ENCODE peak calls at places on chromosomes 2 and 18, in ten cellular contexts. X is lower lobe of right lung; P is astrocyte; S is CD8-positive, alpha-beta memory T cell; E is adipocyte; G is BJ; A is sigmoid colon; Q is left ventricle myocardium inferior; M is heart right ventricle; R is breast epithelium. K is an unnamed sample.
A peak's percentile ranks its signal among the peaks of the same experiment; 100 is the strongest.

GRCh38 chr2:203135105-203135504 is 103.7 kb upstream of the CYP20A1 start:
- DNase-seq in X (no peak), P (no peak), S (no peak), E (no peak), G (no peak), A (no peak), Q (no peak), M (no peak), R (no peak), K (no peak)

GRCh38 chr2:8954990-8955389 is 48.5 kb downstream of the MBOAT2 start:
- DNase-seq in X (no peak), P (peak; percentile 22), S (no peak), E (no peak), G (no peak), A (no peak), Q (no peak), M (no peak), R (no peak), K (no peak)

GRCh38 chr2:30280596-30281434 is 49.5 kb downstream of the LBH start:
- DNase-seq in X (no peak), P (peak; percentile 57), S (no peak), E (no peak), G (no peak), A (no peak), Q (no peak), M (no peak), R (no peak), K (no peak)

GRCh38 chr2:25068193-25068592 is 26.3 kb downstream of the EFR3B start:
- DNase-seq in X (no peak), P (no peak), S (no peak), E (no peak), G (no peak), A (no peak), Q (no peak), M (no peak), R (no peak), K (no peak)

GRCh38 chr2:218375212-218375611 is 6.9 kb upstream of the SLC11A1 start:
- DNase-seq in X (no peak), P (peak; percentile 20), S (no peak), E (peak; percentile 81), G (peak; percentile 57), A (no peak), Q (no peak), M (no peak), R (no peak), K (no peak)

GRCh38 chr2:14634885-14635871 is 2.7 kb downstream of the LRATD1 start:
- DNase-seq in X (peak; percentile 77), P (peak; percentile 60), S (no peak), E (peak; percentile 46), G (no peak), A (peak; percentile 89), Q (peak; percentile 70), M (peak; percentile 76), R (peak; percentile 79), K (peak; percentile 80)

GRCh38 chr18:54184836-54185235 is 39.6 kb downstream of the MBD2 start:
- DNase-seq in X (no peak), P (no peak), S (no peak), E (no peak), G (no peak), A (no peak), Q (no peak), M (no peak), R (no peak), K (no peak)

GRCh38 chr2:137927846-137928245 is 36.4 kb upstream of the HNMT start:
- DNase-seq in X (no peak), P (no peak), S (no peak), E (no peak), G (no peak), A (no peak), Q (no peak), M (no peak), R (no peak), K (no peak)

GRCh38 chr2:96549967-96550786 is 13.6 kb downstream of the ARID5A start:
- DNase-seq in X (peak; percentile 79), P (no peak), S (no peak), E (no peak), G (no peak), A (peak; percentile 59), Q (peak; percentile 64), M (no peak), R (no peak), K (peak; percentile 77)

GRCh38 chr18:75183524-75183923 is 25.4 kb downstream of the PTGR3 start:
- DNase-seq in X (no peak), P (peak; percentile 12), S (no peak), E (no peak), G (no peak), A (no peak), Q (no peak), M (no peak), R (no peak), K (no peak)

GRCh38 chr2:14074691-14075090 is 557.8 kb upstream of the LRATD1 start:
- DNase-seq in X (no peak), P (no peak), S (no peak), E (no peak), G (no peak), A (no peak), Q (no peak), M (no peak), R (no peak), K (no peak)

GRCh38 chr2:18907508-18907907 is 318.1 kb upstream of the NT5C1B start:
- DNase-seq in X (no peak), P (no peak), S (no peak), E (no peak), G (no peak), A (no peak), Q (no peak), M (no peak), R (no peak), K (no peak)

GRCh38 chr18:8627540-8627939 is 18.3 kb downstream of the RAB12 start:
- DNase-seq in X (no peak), P (no peak), S (no peak), E (no peak), G (no peak), A (no peak), Q (no peak), M (no peak), R (no peak), K (no peak)

GRCh38 chr18:8627107-8627472 is 17.9 kb downstream of the RAB12 start:
- DNase-seq in X (no peak), P (no peak), S (no peak), E (no peak), G (no peak), A (no peak), Q (no peak), M (no peak), R (no peak), K (no peak)

GRCh38 chr18:8625693-8626092 is 16.5 kb downstream of the RAB12 start:
- DNase-seq in X (no peak), P (no peak), S (no peak), E (no peak), G (no peak), A (no peak), Q (no peak), M (no peak), R (no peak), K (no peak)

GRCh38 chr18:8623549-8624106 is 14.4 kb downstream of the RAB12 start:
- DNase-seq in X (peak; percentile 59), P (no peak), S (no peak), E (peak; percentile 20), G (no peak), A (no peak), Q (peak; percentile 58), M (peak; percentile 54), R (no peak), K (peak; percentile 59)

DNA sequence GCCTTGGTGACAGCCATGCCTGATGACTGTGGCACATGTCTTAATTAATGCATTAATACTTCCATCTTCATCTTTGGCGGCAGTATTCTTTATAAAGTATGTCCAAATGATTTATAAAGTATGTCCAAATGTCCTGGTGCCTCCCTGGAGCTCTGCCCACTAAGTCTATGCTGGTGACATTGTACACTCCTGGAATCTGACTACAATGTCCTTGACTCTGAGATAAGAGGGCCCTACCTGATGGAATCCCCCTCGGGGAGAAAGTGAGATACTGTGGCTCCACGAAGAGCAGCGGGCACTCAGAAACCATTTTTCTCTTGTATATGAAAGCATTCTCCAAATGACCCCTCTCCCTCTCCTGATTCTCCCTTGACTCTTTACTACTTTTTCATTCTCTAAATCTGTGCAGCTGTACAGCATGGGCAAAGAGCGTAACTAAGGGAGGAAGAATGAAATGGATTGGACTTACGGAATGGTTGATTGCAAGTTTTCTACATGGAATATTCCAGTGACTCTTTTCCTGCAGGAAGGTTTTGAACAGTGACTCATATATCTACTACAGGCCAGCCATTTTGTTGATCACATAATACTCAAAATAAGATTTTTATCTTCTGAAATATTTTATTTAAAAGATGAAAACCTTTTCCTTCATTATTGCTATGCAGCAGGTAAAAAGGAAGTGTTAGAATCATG is 17.3 kb downstream of the RAB12 start:
- DNase-seq in X (no peak), P (no peak), S (no peak), E (no peak), G (no peak), A (no peak), Q (no peak), M (no peak), R (no peak), K (no peak)
- H3K36me3 ChIP-seq in X (peaks cover 33% of the 10 kb centered on the region), P (peaks cover 9% of the 10 kb centered on the region), S (peaks cover 6% of the 10 kb centered on the region), E (peaks cover 46% of the 10 kb centered on the region), G (peaks cover 10% of the 10 kb centered on the region), A (no peaks in the 10 kb centered on the region), Q (peaks cover 26% of the 10 kb centered on the region), M (no peaks in the 10 kb centered on the region), R (no peaks in the 10 kb centered on the region), K (peaks cover 3% of the 10 kb centered on the region)

GRCh38 chr18:2597639-2598038 is 26.3 kb downstream of the NDC80 start:
- DNase-seq in X (no peak), P (no peak), S (no peak), E (no peak), G (no peak), A (no peak), Q (no peak), M (no peak), R (no peak), K (no peak)
- H3K36me3 ChIP-seq in X (no peaks in the 10 kb centered on the region), P (peaks cover 11% of the 10 kb centered on the region), S (no peaks in the 10 kb centered on the region), E (no peaks in the 10 kb centered on the region), G (no peaks in the 10 kb centered on the region), A (no peaks in the 10 kb centered on the region), Q (no peaks in the 10 kb centered on the region), M (no peaks in the 10 kb centered on the region), R (no peaks in the 10 kb centered on the region), K (no peaks in the 10 kb centered on the region)

DNA sequence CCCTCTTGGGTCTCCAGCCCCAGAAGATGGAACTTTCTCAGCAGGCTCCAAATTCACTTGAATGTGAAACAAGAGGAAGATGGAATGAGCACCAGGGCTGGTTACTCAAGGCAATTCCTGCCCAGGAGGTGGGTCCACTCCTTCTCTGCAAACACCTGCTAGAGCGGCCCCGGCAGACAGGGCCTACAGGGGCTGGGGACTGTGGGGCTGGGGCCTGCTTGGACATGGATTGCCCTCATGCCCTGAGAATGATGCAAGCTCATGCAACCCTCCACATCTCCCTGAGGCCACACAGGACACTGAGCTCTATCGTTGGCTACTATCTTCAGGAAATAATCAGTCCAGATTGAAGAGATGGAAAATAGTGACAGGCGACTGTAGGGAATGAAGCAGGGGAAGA is 39.1 kb downstream of the TFCP2L1 start:
- DNase-seq in X (peak; percentile 10), P (no peak), S (no peak), E (no peak), G (no peak), A (peak; percentile 21), Q (no peak), M (no peak), R (no peak), K (no peak)
- H3K36me3 ChIP-seq in X (peaks cover 13% of the 10 kb centered on the region), P (no peaks in the 10 kb centered on the region), S (no peaks in the 10 kb centered on the region), E (no peaks in the 10 kb centered on the region), G (no peaks in the 10 kb centered on the region), A (no peaks in the 10 kb centered on the region), Q (no peaks in the 10 kb centered on the region), M (no peaks in the 10 kb centered on the region), R (no peaks in the 10 kb centered on the region), K (no peaks in the 10 kb centered on the region)

GRCh38 chr2:27380626-27381556 is at the start of gene ZNF513:
- DNase-seq in X (peak; percentile 98), P (peak; percentile 89), S (peak; percentile 80), E (peak; percentile 99), G (peak; percentile 68), A (peak; percentile 99), Q (peak; percentile 97), M (peak; percentile 98), R (peak; percentile 96), K (peak; percentile 96)
- H3K36me3 ChIP-seq in X (peaks cover 71% of the 10 kb centered on the region), P (peaks cover 52% of the 10 kb centered on the region), S (peaks cover 34% of the 10 kb centered on the region), E (peaks cover 66% of the 10 kb centered on the region), G (peaks cover 35% of the 10 kb centered on the region), A (peaks cover 34% of the 10 kb centered on the region), Q (peaks cover 70% of the 10 kb centered on the region), M (no peaks in the 10 kb centered on the region), R (no peaks in the 10 kb centered on the region), K (peaks cover 18% of the 10 kb centered on the region)

K was measured in small intestine.